ENCODE peak calls at places on chromosome 1, in four cellular contexts. One of them, this sample, is unnamed.
A peak's percentile ranks its signal among the peaks of the same experiment; 100 is the strongest.

GRCh38 chr1:72051538-72051937 is 230.8 kb downstream of the NEGR1 start:
- DNase-seq in aorta: no peak
- DNase-seq in foreskin fibroblast: no peak
- DNase-seq in keratinocyte: no peak
- DNase-seq in this sample: no peak

GRCh38 chr1:205488074-205488723 is 16.3 kb upstream of the CDK18 start:
- DNase-seq in aorta: no peak
- DNase-seq in keratinocyte: no peak
- DNase-seq in foreskin fibroblast: peak; percentile 74
- DNase-seq in this sample: no peak

GRCh38 chr1:220235462-220235861 is 36.8 kb downstream of the RAB3GAP2 start:
- DNase-seq in aorta: no peak
- DNase-seq in foreskin fibroblast: no peak
- DNase-seq in keratinocyte: no peak
- DNase-seq in this sample: no peak

GRCh38 chr1:186960866-186961265 is 132.1 kb downstream of the PLA2G4A start:
- DNase-seq in aorta: no peak
- DNase-seq in foreskin fibroblast: peak; percentile 37
- DNase-seq in keratinocyte: no peak
- DNase-seq in this sample: no peak

GRCh38 chr1:51268675-51269033 is 32.6 kb downstream of the RNF11 start:
- DNase-seq in foreskin fibroblast: peak; percentile 27
- DNase-seq in aorta: no peak
- DNase-seq in keratinocyte: no peak
- DNase-seq in this sample: no peak

GRCh38 chr1:156795374-156795733 is 21.3 kb downstream of the SH2D2A start:
- DNase-seq in foreskin fibroblast: no peak
- DNase-seq in aorta: no peak
- DNase-seq in keratinocyte: no peak
- DNase-seq in this sample: no peak

GRCh38 chr1:241591736-241592135 is 48.4 kb downstream of the CHML start:
- DNase-seq in aorta: no peak
- DNase-seq in foreskin fibroblast: no peak
- DNase-seq in keratinocyte: no peak
- DNase-seq in this sample: no peak

GRCh38 chr1:5842700-5843099 is 149.5 kb downstream of the NPHP4 start:
- DNase-seq in aorta: no peak
- DNase-seq in foreskin fibroblast: no peak
- DNase-seq in keratinocyte: no peak
- DNase-seq in this sample: no peak

GRCh38 chr1:198467907-198468306 is 72.6 kb downstream of the ATP6V1G3 start:
- DNase-seq in foreskin fibroblast: no peak
- DNase-seq in keratinocyte: no peak
- DNase-seq in aorta: no peak
- DNase-seq in this sample: no peak

GRCh38 chr1:95073446-95073845 is 695 bp upstream of the ALG14 start:
- DNase-seq in keratinocyte: no peak
- DNase-seq in foreskin fibroblast: no peak
- DNase-seq in aorta: no peak
- DNase-seq in this sample: no peak
- H3K4me3 ChIP-seq in keratinocyte: peak overlapping the region; percentile 72
- H3K4me3 ChIP-seq in foreskin fibroblast: peak overlapping the region; percentile 98
- H3K4me3 ChIP-seq in aorta: peak overlapping the region; percentile 97
- H3K4me3 ChIP-seq in this sample: peak overlapping the region; percentile 62

GRCh38 chr1:151993084-151993733 is 450 bp downstream of the S100A10 start:
- DNase-seq in keratinocyte: no peak
- DNase-seq in foreskin fibroblast: peak; percentile 58
- DNase-seq in aorta: peak; percentile 83
- DNase-seq in this sample: no peak

GRCh38 chr1:151992345-151993083 is 1.1 kb downstream of the S100A10 start:
- DNase-seq in keratinocyte: peak; percentile 97
- DNase-seq in foreskin fibroblast: peak; percentile 97
- DNase-seq in aorta: peak; percentile 91
- DNase-seq in this sample: no peak

GRCh38 chr1:151990058-151990855 is 3.4 kb downstream of the S100A10 start:
- DNase-seq in aorta: no peak
- DNase-seq in foreskin fibroblast: no peak
- DNase-seq in keratinocyte: no peak
- DNase-seq in this sample: no peak

GRCh38 chr1:151990856-151991198 is 2.8 kb downstream of the S100A10 start:
- DNase-seq in aorta: no peak
- DNase-seq in foreskin fibroblast: peak; percentile 89
- DNase-seq in keratinocyte: no peak
- DNase-seq in this sample: no peak

GRCh38 chr1:151991663-151992344 is 1.9 kb downstream of the S100A10 start:
- DNase-seq in keratinocyte: no peak
- DNase-seq in aorta: no peak
- DNase-seq in foreskin fibroblast: no peak
- DNase-seq in this sample: no peak
- H3K4me3 ChIP-seq in keratinocyte: peak overlapping the region; percentile 99
- H3K4me3 ChIP-seq in aorta: peak overlapping the region; percentile 75
- H3K4me3 ChIP-seq in foreskin fibroblast: peak overlapping the region; percentile 86
- H3K4me3 ChIP-seq in this sample: peak overlapping the region; percentile 94

DNA sequence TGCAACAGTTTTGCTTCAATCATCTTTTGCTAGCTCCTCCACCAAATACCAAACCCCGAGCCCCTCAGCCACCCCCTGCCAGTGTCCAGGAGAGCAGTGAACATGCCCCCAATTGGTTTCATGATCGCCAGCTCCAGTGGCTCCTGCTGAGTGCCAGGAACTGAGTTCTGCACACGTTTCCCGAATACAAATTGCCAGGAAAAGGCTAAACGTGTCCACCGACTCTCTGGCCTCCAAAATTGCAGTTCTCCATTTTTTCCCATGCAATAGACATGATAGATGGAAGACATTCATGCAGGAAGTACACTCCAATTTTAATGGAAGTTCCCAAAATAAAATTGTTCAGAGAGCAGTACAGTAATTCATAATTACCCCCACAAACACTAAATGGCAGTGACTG is 101.3 kb downstream of the SPSB1 start:
- DNase-seq in keratinocyte: no peak
- DNase-seq in aorta: no peak
- DNase-seq in foreskin fibroblast: no peak
- DNase-seq in this sample: no peak
- H3K4me3 ChIP-seq in keratinocyte: no peak overlapping the region
- H3K4me3 ChIP-seq in aorta: no peak overlapping the region
- H3K4me3 ChIP-seq in foreskin fibroblast: no peak overlapping the region
- H3K4me3 ChIP-seq in this sample: no peak overlapping the region

DNA sequence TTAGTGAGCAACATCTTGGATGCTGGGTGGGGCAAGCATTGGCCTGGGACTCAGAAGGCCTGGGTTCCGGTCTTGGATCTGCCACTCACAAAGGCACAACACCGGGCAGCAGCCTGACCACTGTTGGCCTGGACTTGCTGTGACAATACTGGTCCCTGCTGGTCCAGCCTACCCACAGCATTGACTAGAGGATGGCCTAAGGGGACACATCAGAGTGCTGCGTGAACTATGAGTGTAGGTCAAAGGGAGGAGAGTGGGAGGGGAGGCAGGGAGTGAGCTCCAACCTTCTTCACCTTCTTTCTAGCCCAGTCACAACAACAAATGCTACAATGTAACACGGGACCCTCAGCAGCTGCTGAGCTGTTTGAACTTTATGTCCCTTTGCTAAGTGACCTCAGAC is 31.1 kb downstream of the TMEM50A start:
- DNase-seq in foreskin fibroblast: no peak
- DNase-seq in aorta: no peak
- DNase-seq in keratinocyte: no peak
- DNase-seq in this sample: no peak
- H3K4me3 ChIP-seq in foreskin fibroblast: no peak overlapping the region
- H3K4me3 ChIP-seq in aorta: no peak overlapping the region
- H3K4me3 ChIP-seq in keratinocyte: no peak overlapping the region
- H3K4me3 ChIP-seq in this sample: no peak overlapping the region

DNA sequence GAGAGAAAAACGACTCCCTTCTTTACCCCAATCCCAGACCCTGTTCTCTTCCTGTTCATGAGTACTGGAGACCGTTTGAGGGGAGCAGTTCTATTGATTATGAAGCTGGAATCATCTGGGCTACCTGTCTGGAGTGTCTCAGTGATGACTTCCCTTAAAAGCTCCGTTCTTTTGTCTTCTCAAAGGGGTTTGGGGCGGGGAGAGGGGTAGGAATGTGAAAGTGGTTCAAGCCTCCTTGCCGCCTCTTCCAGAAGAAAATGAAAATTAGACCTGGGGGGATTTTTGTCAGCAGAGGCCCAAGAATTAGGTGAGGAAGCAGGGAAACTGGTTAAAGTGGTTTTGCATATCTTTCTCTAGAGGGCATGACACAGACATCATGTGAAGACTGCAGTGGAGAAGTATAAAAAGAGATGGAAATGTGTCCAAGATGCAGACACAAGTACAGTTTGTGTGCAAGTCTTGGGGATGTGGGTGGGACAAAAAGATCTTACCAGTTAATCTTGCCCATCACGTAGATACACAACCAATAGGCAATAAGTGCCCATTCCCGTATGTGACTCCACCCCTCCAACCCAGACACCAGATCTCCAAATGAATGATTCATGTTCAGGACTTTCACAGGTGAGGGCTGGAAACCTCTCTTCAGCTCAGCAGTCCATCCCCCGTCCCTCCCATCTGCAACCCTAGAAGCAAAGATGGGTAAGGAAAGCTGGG is 470 bp upstream of the MTMR11 start:
- DNase-seq in foreskin fibroblast: peak; percentile 74
- DNase-seq in aorta: no peak
- DNase-seq in keratinocyte: peak; percentile 79
- DNase-seq in this sample: no peak
- H3K4me3 ChIP-seq in foreskin fibroblast: peak overlapping the region; percentile 93
- H3K4me3 ChIP-seq in aorta: peak overlapping the region; percentile 62
- H3K4me3 ChIP-seq in keratinocyte: peak overlapping the region; percentile 43
- H3K4me3 ChIP-seq in this sample: peak overlapping the region; percentile 72

GRCh38 chr1:64967381-64967780 is 1.0 kb upstream of the JAK1 start:
- DNase-seq in foreskin fibroblast: peak; percentile 21
- DNase-seq in aorta: no peak
- DNase-seq in keratinocyte: no peak
- DNase-seq in this sample: no peak
- H3K4me3 ChIP-seq in foreskin fibroblast: no peak overlapping the region
- H3K4me3 ChIP-seq in aorta: no peak overlapping the region
- H3K4me3 ChIP-seq in keratinocyte: no peak overlapping the region
- H3K4me3 ChIP-seq in this sample: no peak overlapping the region

DNA sequence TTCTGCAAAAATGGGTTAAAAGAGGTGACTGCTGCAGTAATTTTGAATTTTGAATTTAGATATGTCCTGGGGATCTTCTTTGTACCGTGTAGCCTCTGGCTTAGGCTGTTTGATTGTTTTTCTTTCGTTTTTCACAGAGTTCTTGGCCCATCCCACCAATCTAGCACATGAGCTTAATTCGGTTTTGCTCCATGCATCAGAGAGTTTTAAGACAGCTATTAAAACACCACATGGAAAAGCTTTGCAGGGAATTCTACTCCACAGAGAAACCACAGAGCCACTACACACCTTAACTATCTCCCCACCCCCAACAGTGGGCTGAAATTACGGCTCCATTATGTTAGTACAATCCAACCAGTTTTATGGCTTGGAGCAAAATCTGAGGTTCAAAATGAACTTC is 25.4 kb downstream of the SPAG17 start:
- DNase-seq in foreskin fibroblast: no peak
- DNase-seq in aorta: no peak
- DNase-seq in keratinocyte: no peak
- DNase-seq in this sample: no peak
- H3K4me3 ChIP-seq in foreskin fibroblast: peak overlapping the region; percentile 11
- H3K4me3 ChIP-seq in aorta: no peak overlapping the region
- H3K4me3 ChIP-seq in keratinocyte: no peak overlapping the region
- H3K4me3 ChIP-seq in this sample: no peak overlapping the region

GRCh38 chr1:148263128-148263905 is 111.2 kb upstream of the NBPF11 start:
- DNase-seq in keratinocyte: peak; percentile 65
- DNase-seq in foreskin fibroblast: peak; percentile 72
- DNase-seq in aorta: peak; percentile 80
- DNase-seq in this sample: peak; percentile 87

GRCh38 chr1:148263906-148264255 is 111.8 kb upstream of the NBPF11 start:
- DNase-seq in keratinocyte: no peak
- DNase-seq in foreskin fibroblast: no peak
- DNase-seq in aorta: no peak
- DNase-seq in this sample: no peak

DNA sequence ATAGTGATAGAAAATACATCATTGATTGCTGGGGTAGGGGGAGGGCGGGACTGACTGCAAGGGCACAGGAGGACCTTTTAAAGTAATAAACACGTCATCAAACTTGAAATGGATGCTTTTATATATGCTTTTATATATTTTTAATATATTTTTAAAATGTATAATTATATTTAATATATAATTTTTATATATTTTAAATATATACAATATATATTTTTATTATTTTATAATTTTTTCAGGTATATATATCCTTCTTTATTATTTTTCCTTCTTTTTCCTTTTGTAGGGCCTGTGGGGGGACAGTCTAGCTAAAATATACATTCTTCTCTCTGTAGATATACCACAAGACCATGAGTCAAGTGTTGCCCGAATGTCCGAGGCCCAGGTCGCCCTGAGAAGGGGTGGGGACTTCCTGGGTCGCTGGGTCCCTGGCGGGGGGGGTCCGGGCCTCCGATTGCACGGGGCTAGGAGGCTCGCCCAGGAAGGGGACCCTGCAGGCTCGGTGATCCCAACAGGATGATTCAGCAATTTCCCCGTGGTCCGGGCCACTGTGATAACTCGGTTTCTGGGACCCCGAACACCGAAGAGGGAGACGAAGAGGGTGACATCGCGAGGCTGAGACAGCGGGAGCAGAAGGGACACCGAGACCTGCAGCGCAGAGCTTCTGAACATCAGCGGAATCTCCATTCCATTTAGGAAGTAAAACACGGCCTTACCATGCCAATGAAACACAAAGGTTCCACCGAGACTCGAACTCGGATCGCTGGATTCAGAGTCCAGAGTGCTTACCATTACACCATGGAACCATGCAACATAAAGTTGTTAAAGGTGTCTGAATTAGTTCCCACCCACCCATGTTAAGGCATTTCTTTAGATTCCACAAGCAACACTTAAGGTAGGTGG is 112.5 kb upstream of the NBPF11 start:
- DNase-seq in foreskin fibroblast: peak; percentile 77
- DNase-seq in aorta: no peak
- DNase-seq in keratinocyte: peak; percentile 94
- DNase-seq in this sample: peak; percentile 35
- H3K4me3 ChIP-seq in foreskin fibroblast: no peak overlapping the region
- H3K4me3 ChIP-seq in aorta: no peak overlapping the region
- H3K4me3 ChIP-seq in keratinocyte: peak overlapping the region; percentile 40
- H3K4me3 ChIP-seq in this sample: peak overlapping the region; percentile 57

GRCh38 chr1:160708118-160708517 is 3.5 kb downstream of the CD48 start:
- DNase-seq in aorta: no peak
- DNase-seq in keratinocyte: no peak
- DNase-seq in foreskin fibroblast: no peak
- DNase-seq in this sample: no peak

GRCh38 chr1:160710531-160711252 is 930 bp downstream of the CD48 start:
- DNase-seq in keratinocyte: no peak
- DNase-seq in aorta: no peak
- DNase-seq in foreskin fibroblast: no peak
- DNase-seq in this sample: no peak

GRCh38 chr1:160708821-160709220 is 2.8 kb downstream of the CD48 start:
- DNase-seq in aorta: no peak
- DNase-seq in foreskin fibroblast: no peak
- DNase-seq in keratinocyte: no peak
- DNase-seq in this sample: no peak

GRCh38 chr1:160709715-160710114 is 1.9 kb downstream of the CD48 start:
- DNase-seq in aorta: no peak
- DNase-seq in keratinocyte: no peak
- DNase-seq in foreskin fibroblast: no peak
- DNase-seq in this sample: no peak

GRCh38 chr1:160711528-160712311 is at the start of gene CD48:
- DNase-seq in foreskin fibroblast: no peak
- DNase-seq in aorta: no peak
- DNase-seq in keratinocyte: no peak
- DNase-seq in this sample: no peak
- H3K4me3 ChIP-seq in foreskin fibroblast: no peak within 1 kb of the TSS
- H3K4me3 ChIP-seq in aorta: no peak within 1 kb of the TSS
- H3K4me3 ChIP-seq in keratinocyte: no peak within 1 kb of the TSS
- H3K4me3 ChIP-seq in this sample: no peak within 1 kb of the TSS

GRCh38 chr1:116854294-116854693 is 55.4 kb upstream of the PTGFRN start:
- DNase-seq in aorta: no peak
- DNase-seq in keratinocyte: no peak
- DNase-seq in foreskin fibroblast: no peak
- DNase-seq in this sample: no peak
- H3K4me3 ChIP-seq in aorta: no peak overlapping the region
- H3K4me3 ChIP-seq in keratinocyte: no peak overlapping the region
- H3K4me3 ChIP-seq in foreskin fibroblast: no peak overlapping the region
- H3K4me3 ChIP-seq in this sample: no peak overlapping the region